ENCODE peak calls at places on chromosomes 7 and 10, in five cellular contexts. C is ovary; Z is effector memory CD4-positive, alpha-beta T cell; I is ascending aorta; W is CD8-positive, alpha-beta memory T cell. Q is an unnamed sample. For H3K36me3, the result is how much of the 10 kb centered on the place peaks cover.

GRCh38 chr10:64093304-64093703 is 572.1 kb downstream of the REEP3 start:
- DNase-seq in W (no peak), Z (no peak), I (no peak), C (no peak), Q (no peak)

GRCh38 chr7:16770657-16771329 is 17.2 kb downstream of the TSPAN13 start:
- DNase-seq in W (no peak), Z (no peak), C (no peak), I (no peak), Q (no peak)

GRCh38 chr10:60937784-60938654 is 6.0 kb downstream of the RHOBTB1 start:
- DNase-seq in I (peak), Z (no peak), C (no peak), W (no peak), Q (no peak)

GRCh38 chr7:41576176-41576575 is 126.7 kb downstream of the INHBA start:
- DNase-seq in C (no peak), W (no peak), Z (no peak), I (no peak), Q (no peak)

GRCh38 chr7:80427218-80427617 is 84.6 kb downstream of the GNAT3 start:
- DNase-seq in W (no peak), C (no peak), I (no peak), Z (no peak), Q (no peak)

GRCh38 chr7:119377-120163 is 72.8 kb upstream of the FAM20C start:
- DNase-seq in W (no peak), Z (no peak), C (no peak), I (no peak), Q (no peak)

GRCh38 chr10:103590060-103590459 is 96.6 kb downstream of the NEURL1 start:
- DNase-seq in W (no peak), Z (no peak), C (peak), I (no peak), Q (no peak)

GRCh38 chr7:4200546-4201094 is 481.5 kb upstream of the FOXK1 start:
- DNase-seq in C (no peak), I (no peak), W (no peak), Z (no peak), Q (no peak)

GRCh38 chr7:132797152-132797551 is 220.9 kb upstream of the PLXNA4 start:
- DNase-seq in I (no peak), Z (no peak), C (no peak), W (no peak), Q (no peak)

GRCh38 chr7:64559206-64559605 is 3.7 kb downstream of the ZNF680 start:
- DNase-seq in C (no peak), Z (no peak), W (no peak), I (no peak), Q (no peak)

GRCh38 chr7:82615527-82615926 is 171.9 kb upstream of the CACNA2D1 start:
- DNase-seq in I (no peak), C (no peak), W (no peak), Z (no peak), Q (no peak)

GRCh38 chr10:80493482-80494021 is 39.4 kb downstream of the TSPAN14 start:
- DNase-seq in I (no peak), W (no peak), C (no peak), Z (no peak), Q (no peak)

GRCh38 chr10:48607356-48608278 is 2.7 kb upstream of the ARHGAP22 start:
- DNase-seq in Z (no peak), W (no peak), C (no peak), I (no peak), Q (no peak)

GRCh38 chr7:21972397-21972784 is 26.7 kb upstream of the CDCA7L start:
- DNase-seq in C (no peak), I (no peak), Z (no peak), W (no peak), Q (no peak)

GRCh38 chr10:93436577-93436976 is 45.6 kb downstream of the MYOF start:
- DNase-seq in C (peak), W (no peak), Z (no peak), I (peak), Q (no peak)

GRCh38 chr7:53794816-53795215 is 747.4 kb upstream of the VSTM2A start:
- DNase-seq in W (no peak), Z (no peak), C (no peak), I (no peak), Q (no peak)

GRCh38 chr10:96720422-96721206 is at the start of gene PIK3AP1:
- DNase-seq in Z (no peak), C (peak), W (peak), I (no peak), Q (peak)

GRCh38 chr7:50835156-50835555 is 52.5 kb upstream of the GRB10 start:
- DNase-seq in W (no peak), I (no peak), C (no peak), Z (no peak), Q (no peak)

GRCh38 chr7:98134420-98134819 is 27.8 kb downstream of the LMTK2 start:
- DNase-seq in I (no peak), Z (no peak), W (no peak), C (no peak), Q (no peak)

GRCh38 chr10:50336140-50336539 is 84.8 kb upstream of the ASAH2 start:
- DNase-seq in C (no peak), Z (no peak), I (no peak), W (no peak), Q (no peak)

GRCh38 chr10:73908853-73909611 is 1.9 kb upstream of the PLAU start:
- DNase-seq in C (no peak), W (peak), I (no peak), Z (peak), Q (no peak)

GRCh38 chr7:151595702-151596340 is 76.1 kb upstream of the RHEB start:
- DNase-seq in I (no peak), Z (no peak), W (no peak), C (no peak), Q (no peak)

GRCh38 chr10:21364196-21365114 is 161.0 kb downstream of the SKIDA1 start:
- DNase-seq in W (no peak), Z (no peak), I (no peak), C (peak), Q (peak)

GRCh38 chr7:152512711-152513110 is 76.9 kb upstream of the KMT2C start:
- DNase-seq in Z (no peak), I (no peak), C (no peak), W (no peak), Q (no peak)

GRCh38 chr10:35884657-35885071 is 242.6 kb upstream of the FZD8 start:
- DNase-seq in C (no peak), Z (no peak), W (no peak), I (no peak), Q (no peak)

GRCh38 chr10:119208553-119208940 is 1.2 kb downstream of the GRK5 start:
- DNase-seq in Z (no peak), I (no peak), C (no peak), W (no peak), Q (peak)

GRCh38 chr10:85641479-85641967 is 725.1 kb downstream of the GRID1 start:
- DNase-seq in C (no peak), W (no peak), I (no peak), Z (no peak), Q (no peak)

GRCh38 chr10:103470755-103471653 is 8.0 kb downstream of the CALHM3 start:
- DNase-seq in I (no peak), C (no peak), Z (peak), W (peak), Q (peak)

DNA sequence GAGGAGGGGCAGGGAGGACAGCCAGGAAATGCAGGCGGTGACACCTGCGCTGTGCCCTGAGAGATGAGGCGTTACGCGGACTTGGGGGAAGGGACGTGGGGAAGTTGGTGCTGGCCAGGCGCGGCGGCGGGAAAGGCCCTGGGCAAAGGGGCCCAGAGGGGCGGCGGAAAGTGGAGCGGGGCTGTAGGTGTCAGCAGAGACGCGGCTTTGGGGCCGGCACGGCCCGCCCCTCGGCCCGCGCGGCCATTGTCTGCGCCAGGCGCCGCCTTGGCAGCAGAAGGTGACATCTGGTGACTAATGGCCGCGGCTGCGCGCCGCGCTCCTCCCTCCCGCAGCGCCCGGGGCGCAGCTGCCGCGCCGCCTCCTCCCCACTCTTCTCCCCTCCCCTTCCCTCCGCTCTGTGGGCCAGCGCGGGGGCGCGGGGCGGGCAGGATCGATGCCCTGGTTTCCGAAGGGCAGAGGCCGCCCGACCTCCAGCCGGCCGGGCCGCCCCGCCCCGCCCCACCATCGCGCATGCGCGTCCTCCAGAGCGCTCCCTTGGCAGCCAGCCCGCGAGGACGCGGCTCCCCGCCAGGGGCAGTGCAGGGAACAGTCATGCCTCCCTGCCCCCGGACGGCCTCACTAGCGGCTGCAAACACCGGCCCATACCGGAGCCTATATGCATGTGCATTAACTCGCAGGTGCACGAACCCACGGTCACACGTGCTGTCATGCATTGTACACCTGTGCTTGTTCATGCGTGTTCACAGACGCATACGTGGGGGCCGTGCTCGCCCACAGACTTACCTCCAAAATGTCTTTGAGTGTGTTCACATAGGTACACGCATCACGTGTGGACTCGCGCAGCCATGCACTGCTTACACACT is 269.6 kb downstream of the RPS24 start:
- DNase-seq in I (peak), Z (peak), C (peak), W (peak), Q (peak)
- H3K27ac ChIP-seq in I (peak), Z (peak), C (peak), W (peak), Q (peak)

GRCh38 chr7:157336383-157337315 is at the start of gene DNAJB6:
- DNase-seq in W (peak), Z (peak), I (peak), C (peak), Q (peak)

GRCh38 chr7:157337316-157338149 is 729 bp downstream of the DNAJB6 start:
- DNase-seq in C (peak), Z (peak), W (peak), I (no peak), Q (peak)

GRCh38 chr7:157335991-157336382 is 817 bp upstream of the DNAJB6 start:
- DNase-seq in W (no peak), I (no peak), C (peak), Z (no peak), Q (no peak)

GRCh38 chr7:157339777-157340677 is 3.2 kb downstream of the DNAJB6 start:
- DNase-seq in Z (peak), I (no peak), W (peak), C (peak), Q (peak)

DNA sequence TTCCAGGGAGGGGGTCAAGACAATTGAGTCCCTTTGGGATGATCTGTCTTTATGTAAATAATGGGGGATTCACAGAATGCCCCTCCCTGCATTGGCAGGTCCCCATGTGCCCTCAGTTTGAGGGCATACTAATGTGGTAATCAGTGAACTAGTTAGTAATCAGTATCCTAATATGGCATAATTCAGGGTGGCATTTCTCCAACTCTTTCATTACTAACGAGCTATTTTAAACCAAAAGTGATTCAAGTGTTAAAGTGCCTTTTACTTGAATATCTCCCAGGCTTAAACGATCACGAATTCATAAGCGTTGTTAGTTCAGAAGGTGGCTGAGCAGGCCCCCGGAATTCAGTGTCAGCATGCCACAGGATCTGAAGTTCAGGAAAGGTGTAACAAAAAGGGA is 1.5 kb upstream of the DNAJB6 start:
- DNase-seq in I (no peak), Z (no peak), W (no peak), C (no peak), Q (no peak)
- H3K36me3 ChIP-seq in I (under half), Z (under half), W (under half), C (under half), Q (under half)

GRCh38 chr10:112376578-112376855 is 2.6 kb downstream of the ACSL5 start:
- DNase-seq in C (no peak), W (no peak), I (no peak), Z (no peak), Q (no peak)
- H3K27ac ChIP-seq in C (peak), W (peak), I (peak), Z (peak), Q (no peak)

GRCh38 chr7:1470901-1471300 is 11.6 kb upstream of the MICALL2 start:
- DNase-seq in W (no peak), Z (no peak), I (no peak), C (no peak), Q (no peak)
- H3K36me3 ChIP-seq in W (under half), Z (under half), I (half or more), C (under half), Q (under half)

DNA sequence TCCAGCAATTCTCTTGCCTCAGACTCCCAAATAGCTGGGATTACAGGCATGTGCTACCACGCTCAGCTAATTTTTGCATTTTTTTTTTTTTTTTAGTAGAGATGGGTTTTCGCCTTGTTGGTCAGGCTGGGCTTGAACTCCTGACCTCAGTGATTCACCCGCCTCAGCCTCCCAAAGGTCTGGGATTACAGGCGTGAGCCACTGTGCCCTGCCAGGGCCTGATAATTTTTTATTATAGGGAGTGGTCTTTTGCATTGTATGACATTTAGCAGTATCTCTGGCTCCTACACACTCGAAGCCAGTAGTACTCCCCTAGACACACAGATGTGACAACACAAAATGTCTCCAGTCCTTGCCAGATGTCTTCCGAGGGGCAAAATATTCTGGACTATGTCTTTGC is 124.0 kb downstream of the DKK1 start:
- DNase-seq in C (no peak), W (no peak), I (no peak), Z (no peak), Q (no peak)
- H3K27ac ChIP-seq in C (no peak), W (no peak), I (no peak), Z (no peak), Q (no peak)

DNA sequence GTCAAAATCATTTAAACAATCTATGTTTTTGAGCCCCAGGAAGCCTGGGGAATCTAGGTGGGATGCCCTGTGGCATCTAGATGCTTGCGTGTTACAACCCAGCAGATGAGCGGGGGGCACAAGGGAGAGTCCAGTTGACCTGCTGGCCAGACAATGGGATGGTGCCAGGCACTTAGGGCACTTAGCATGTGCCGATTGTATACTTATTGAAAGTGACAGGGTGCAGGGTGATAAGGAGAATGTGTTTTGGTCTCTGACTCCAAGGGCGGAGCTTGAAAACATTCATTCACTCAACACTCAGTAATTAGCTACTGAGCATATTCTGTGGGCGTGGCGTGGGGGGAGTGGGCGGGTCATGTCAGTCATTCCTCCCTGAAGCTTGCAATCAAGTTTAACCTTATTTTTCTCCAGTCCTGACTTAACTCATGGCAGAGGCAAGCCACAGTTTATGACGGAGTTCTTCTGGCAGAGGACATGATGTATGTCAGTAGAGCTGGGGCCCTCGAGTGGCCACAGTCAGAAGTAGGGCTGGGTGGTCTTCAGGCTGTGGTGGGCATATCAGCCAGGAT is 115.1 kb downstream of the PRKCQ start:
- DNase-seq in C (no peak), I (no peak), W (no peak), Z (no peak), Q (no peak)
- H3K36me3 ChIP-seq in C (under half), I (under half), W (half or more), Z (half or more), Q (under half)

GRCh38 chr10:101031128-101031795 is at the start of the genes PDZD7 and SFXN3:
- DNase-seq in I (peak), Z (peak), C (peak), W (peak), Q (peak)

GRCh38 chr10:101029520-101030309 is 1.2 kb downstream of the PDZD7 start:
- DNase-seq in Z (no peak), C (peak), I (no peak), W (no peak), Q (no peak)

GRCh38 chr10:101030492-101031127 is 319 bp downstream of the PDZD7 start:
- DNase-seq in C (no peak), W (no peak), I (no peak), Z (no peak), Q (no peak)

GRCh38 chr10:101032637-101033201 is 1.7 kb downstream of the SFXN3 start:
- DNase-seq in Z (peak), I (peak), W (peak), C (peak), Q (no peak)

GRCh38 chr10:101031796-101032636 is 982 bp downstream of the SFXN3 start:
- DNase-seq in Z (peak), I (peak), C (peak), W (peak), Q (peak)
- H3K27ac ChIP-seq in Z (peak), I (peak), C (peak), W (peak), Q (no peak)